ENCODE peak calls at places on chromosomes 5 and 9, in eight cellular contexts. F is brain microvascular endothelial cell, S is uterus, L is kidney epithelial cell, R is astrocyte of the spinal cord, Y is tibial artery, J is MM.1S, X is SK-N-SH. W is an unnamed sample.

GRCh38 chr9:124855944-124856773 is 2.9 kb downstream of the WDR38 start:
- DNase-seq in F (no peak), S (no peak), L (no peak), R (no peak), Y (no peak), J (no peak), X (peak), W (peak)

GRCh38 chr5:53694520-53695022 is 134.1 kb downstream of the NDUFS4 start:
- DNase-seq in F (no peak), S (no peak), L (no peak), R (no peak), Y (no peak), J (no peak), X (no peak), W (no peak)

GRCh38 chr5:177957241-177957640 is 38.8 kb downstream of the PROP1 start:
- DNase-seq in F (no peak), S (no peak), L (no peak), R (no peak), Y (no peak), J (no peak), X (no peak), W (no peak)

GRCh38 chr5:74422671-74423070 is 217.9 kb downstream of the ENC1 start:
- DNase-seq in F (no peak), S (no peak), L (no peak), R (no peak), Y (no peak), J (no peak), X (no peak), W (no peak)

GRCh38 chr9:561430-561829 is 280.1 kb upstream of the DMRT1 start:
- DNase-seq in F (no peak), S (no peak), L (no peak), R (peak), Y (no peak), J (no peak), X (no peak), W (peak)

GRCh38 chr9:25094518-25094917 is 548.8 kb upstream of the IZUMO3 start:
- DNase-seq in F (peak), S (no peak), L (no peak), R (no peak), Y (no peak), J (no peak), X (no peak), W (no peak)

GRCh38 chr5:53991942-53992341 is 318.4 kb downstream of the ARL15 start:
- DNase-seq in F (no peak), S (no peak), L (no peak), R (no peak), Y (no peak), J (no peak), X (no peak), W (no peak)

GRCh38 chr5:32094691-32095090 is 79.4 kb downstream of the GOLPH3 start:
- DNase-seq in F (no peak), S (no peak), L (no peak), R (no peak), Y (no peak), J (no peak), X (no peak), W (no peak)

GRCh38 chr5:96066386-96066719 is 104.7 kb upstream of the ELL2 start:
- DNase-seq in F (no peak), S (no peak), L (no peak), R (no peak), Y (no peak), J (peak), X (no peak), W (peak)

GRCh38 chr5:67575087-67575486 is 378.5 kb upstream of the CD180 start:
- DNase-seq in F (no peak), S (no peak), L (no peak), R (no peak), Y (no peak), J (no peak), X (no peak), W (no peak)

GRCh38 chr5:135551593-135552447 is 16.1 kb upstream of the NEUROG1 start:
- DNase-seq in F (peak), S (peak), L (no peak), R (peak), Y (peak), J (peak), X (peak), W (peak)

GRCh38 chr9:2150338-2150737 is 135.2 kb downstream of the SMARCA2 start:
- DNase-seq in F (no peak), S (no peak), L (no peak), R (no peak), Y (no peak), J (no peak), X (no peak), W (no peak)

GRCh38 chr9:19087601-19088000 is 15.1 kb downstream of the HAUS6 start:
- DNase-seq in F (peak), S (no peak), L (peak), R (peak), Y (no peak), J (no peak), X (no peak), W (peak)

GRCh38 chr9:32292611-32293010 is 91.8 kb upstream of the ACO1 start:
- DNase-seq in F (no peak), S (no peak), L (no peak), R (no peak), Y (no peak), J (no peak), X (no peak), W (no peak)

GRCh38 chr9:95511232-95511951 is 5.4 kb downstream of the PTCH1 start:
- DNase-seq in F (peak), S (peak), L (no peak), R (peak), Y (peak), J (peak), X (no peak), W (peak)

GRCh38 chr5:141729387-141730006 is 47.5 kb upstream of the ARAP3 start:
- DNase-seq in F (no peak), S (no peak), L (no peak), R (no peak), Y (no peak), J (no peak), X (peak), W (no peak)

GRCh38 chr5:23466401-23466886 is 41.0 kb upstream of the PRDM9 start:
- DNase-seq in F (peak), S (no peak), L (peak), R (peak), Y (no peak), J (no peak), X (no peak), W (peak)

GRCh38 chr9:14433841-14434511 is 120.0 kb upstream of the NFIB start:
- DNase-seq in F (peak), S (peak), L (no peak), R (peak), Y (no peak), J (no peak), X (no peak), W (peak)

GRCh38 chr5:113195197-113195715 is 218.7 kb downstream of the DCP2 start:
- DNase-seq in F (no peak), S (no peak), L (no peak), R (no peak), Y (no peak), J (no peak), X (peak), W (no peak)

GRCh38 chr9:28212979-28213378 is 639.7 kb upstream of the C9orf72 start:
- DNase-seq in F (peak), S (no peak), L (peak), R (peak), Y (no peak), J (peak), X (no peak), W (peak)

GRCh38 chr5:1772634-1773033 is 27.0 kb downstream of the MRPL36 start:
- DNase-seq in F (peak), S (no peak), L (no peak), R (peak), Y (no peak), J (no peak), X (peak), W (peak)

GRCh38 chr5:42811591-42812392 is at the start of gene SELENOP:
- DNase-seq in F (no peak), S (peak), L (no peak), R (peak), Y (peak), J (peak), X (no peak), W (peak)

GRCh38 chr5:168064933-168065622 is 226.4 kb upstream of the WWC1 start:
- DNase-seq in F (no peak), S (no peak), L (no peak), R (no peak), Y (no peak), J (no peak), X (no peak), W (no peak)

GRCh38 chr5:17258429-17258828 is 41.0 kb downstream of the BASP1 start:
- DNase-seq in F (peak), S (no peak), L (no peak), R (peak), Y (no peak), J (no peak), X (no peak), W (peak)

GRCh38 chr9:136083558-136084190 is 11.4 kb downstream of the NACC2 start:
- DNase-seq in F (no peak), S (no peak), L (no peak), R (no peak), Y (no peak), J (no peak), X (peak), W (no peak)

GRCh38 chr5:107794731-107795130 is 124.0 kb upstream of the EFNA5 start:
- DNase-seq in F (no peak), S (no peak), L (no peak), R (no peak), Y (no peak), J (no peak), X (no peak), W (peak)

GRCh38 chr5:97363577-97363976 is 180.5 kb upstream of the RIOK2 start:
- DNase-seq in F (no peak), S (no peak), L (no peak), R (no peak), Y (no peak), J (no peak), X (no peak), W (no peak)

GRCh38 chr9:131382850-131383729 is 10.8 kb upstream of the PRRC2B start:
- DNase-seq in F (peak), S (peak), L (peak), R (peak), Y (no peak), J (peak), X (no peak), W (peak)

GRCh38 chr5:169701910-169702451 is 64.9 kb downstream of the DOCK2 start:
- DNase-seq in F (no peak), S (no peak), L (no peak), R (peak), Y (no peak), J (no peak), X (peak), W (peak)

GRCh38 chr9:130368631-130369103 is 76.1 kb upstream of the ASS1 start:
- DNase-seq in F (no peak), S (no peak), L (peak), R (no peak), Y (no peak), J (no peak), X (no peak), W (no peak)

GRCh38 chr9:110160163-110160562 is 47.8 kb downstream of the C9orf152 start:
- DNase-seq in F (peak), S (no peak), L (no peak), R (no peak), Y (no peak), J (no peak), X (no peak), W (no peak)

GRCh38 chr5:141758316-141758965 is 76.4 kb upstream of the ARAP3 start:
- DNase-seq in F (no peak), S (no peak), L (no peak), R (no peak), Y (no peak), J (no peak), X (no peak), W (no peak)

GRCh38 chr5:172979778-172980177 is 3.8 kb upstream of the ATP6V0E1 start:
- DNase-seq in F (peak), S (no peak), L (no peak), R (no peak), Y (no peak), J (no peak), X (no peak), W (peak)

GRCh38 chr5:15799014-15799413 is 299.0 kb downstream of the FBXL7 start:
- DNase-seq in F (no peak), S (no peak), L (no peak), R (no peak), Y (no peak), J (no peak), X (no peak), W (no peak)

GRCh38 chr9:107778666-107779065 is 289.1 kb upstream of the KLF4 start:
- DNase-seq in F (no peak), S (no peak), L (no peak), R (no peak), Y (no peak), J (no peak), X (no peak), W (peak)

GRCh38 chr5:79464695-79465332 is 49.1 kb downstream of the HOMER1 start:
- DNase-seq in F (no peak), S (no peak), L (no peak), R (peak), Y (no peak), J (peak), X (peak), W (peak)

GRCh38 chr5:127697894-127698600 is 5.1 kb upstream of the CCDC192 start:
- DNase-seq in F (peak), S (no peak), L (peak), R (peak), Y (no peak), J (no peak), X (no peak), W (no peak)

GRCh38 chr9:72628191-72628590 is 106.8 kb downstream of the TMC1 start:
- DNase-seq in F (no peak), S (no peak), L (no peak), R (no peak), Y (no peak), J (no peak), X (no peak), W (peak)

DNA sequence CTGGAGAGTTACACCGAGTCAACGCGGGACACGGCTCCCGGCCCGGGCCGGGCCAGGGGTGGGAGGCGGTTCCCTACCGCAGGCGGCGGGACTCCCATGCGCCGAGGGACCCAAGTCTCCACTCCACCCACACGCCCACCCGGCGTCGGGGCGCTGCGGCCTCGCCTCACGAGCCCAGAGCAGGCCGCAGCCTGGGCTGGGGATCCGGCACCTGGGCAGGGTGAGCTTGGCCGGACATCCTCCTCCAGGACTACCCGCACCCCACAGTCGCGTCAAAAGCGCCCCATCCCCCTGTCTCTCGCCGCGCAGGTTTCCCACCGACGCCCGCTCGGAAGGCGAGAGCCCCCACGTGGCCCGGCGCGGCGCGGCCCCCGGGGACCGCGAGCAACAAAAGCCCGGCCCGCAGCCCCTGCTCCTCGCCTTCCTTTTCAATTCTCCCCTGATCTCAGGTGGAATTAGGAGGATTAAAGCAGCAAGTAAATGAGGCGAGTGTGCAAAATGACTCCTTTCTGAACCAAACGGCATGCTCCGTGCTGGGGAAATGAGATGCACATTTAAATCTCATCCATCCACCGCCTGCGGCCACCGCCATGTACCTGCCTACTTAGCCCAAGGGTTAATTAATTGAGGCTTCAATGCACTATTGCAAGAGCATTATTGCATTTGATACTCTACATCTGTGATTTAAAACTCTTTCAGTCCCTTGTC is 196.6 kb upstream of the TBCA start:
- DNase-seq in F (no peak), S (no peak), L (no peak), R (no peak), Y (no peak), J (peak), X (peak), W (peak)
- H3K4me3 ChIP-seq in F (peak), S (peak), L (peak), R (peak), Y (peak), J (no peak), X (peak), W (peak)

GRCh38 chr5:191949-192690 is 825 bp downstream of the LRRC14B start:
- DNase-seq in F (no peak), S (no peak), L (no peak), R (no peak), Y (no peak), J (peak), X (no peak), W (no peak)

GRCh38 chr5:194102-194501 is 2.8 kb downstream of the LRRC14B start:
- DNase-seq in F (no peak), S (no peak), L (no peak), R (no peak), Y (no peak), J (peak), X (no peak), W (no peak)

GRCh38 chr5:192691-192969 is 1.3 kb downstream of the LRRC14B start:
- DNase-seq in F (no peak), S (no peak), L (no peak), R (no peak), Y (no peak), J (peak), X (no peak), W (no peak)

GRCh38 chr5:194603-195209 is 3.4 kb downstream of the LRRC14B start:
- DNase-seq in F (no peak), S (no peak), L (no peak), R (no peak), Y (no peak), J (peak), X (no peak), W (no peak)

GRCh38 chr5:192970-193831 is 1.9 kb downstream of the LRRC14B start:
- DNase-seq in F (no peak), S (no peak), L (no peak), R (no peak), Y (no peak), J (no peak), X (no peak), W (no peak)
- H3K4me3 ChIP-seq in F (no peak), S (no peak), L (no peak), R (no peak), Y (no peak), J (peak), X (no peak), W (no peak)

GRCh38 chr9:117414220-117414905 is 494 bp downstream of the ASTN2 start:
- DNase-seq in F (peak), S (no peak), L (no peak), R (no peak), Y (no peak), J (peak), X (peak), W (peak)
- H3K4me3 ChIP-seq in F (peak), S (peak), L (peak), R (no peak), Y (peak), J (peak), X (peak), W (peak)

GRCh38 chr9:132591751-132592314 is 9.4 kb downstream of the BARHL1 start:
- DNase-seq in F (no peak), S (no peak), L (no peak), R (no peak), Y (no peak), J (no peak), X (no peak), W (no peak)
- H3K4me3 ChIP-seq in F (no peak), S (no peak), L (no peak), R (no peak), Y (no peak), J (no peak), X (no peak), W (no peak)

GRCh38 chr5:91384671-91385430 is 1.7 kb upstream of the ARRDC3 start:
- DNase-seq in F (peak), S (peak), L (peak), R (peak), Y (peak), J (peak), X (peak), W (peak)
- H3K4me3 ChIP-seq in F (peak), S (peak), L (peak), R (peak), Y (no peak), J (peak), X (peak), W (peak)

GRCh38 chr5:6722015-6722414 is 8.8 kb downstream of the TENT4A start:
- DNase-seq in F (no peak), S (no peak), L (no peak), R (peak), Y (peak), J (peak), X (no peak), W (no peak)

GRCh38 chr5:6723122-6723885 is 10.1 kb downstream of the TENT4A start:
- DNase-seq in F (no peak), S (no peak), L (no peak), R (no peak), Y (no peak), J (no peak), X (no peak), W (peak)

GRCh38 chr5:6719896-6720560 is 6.8 kb downstream of the TENT4A start:
- DNase-seq in F (no peak), S (no peak), L (no peak), R (no peak), Y (no peak), J (no peak), X (no peak), W (peak)

GRCh38 chr5:6720561-6720921 is 7.3 kb downstream of the TENT4A start:
- DNase-seq in F (no peak), S (no peak), L (no peak), R (no peak), Y (no peak), J (no peak), X (no peak), W (no peak)

GRCh38 chr5:6721442-6721841 is 8.2 kb downstream of the TENT4A start:
- DNase-seq in F (no peak), S (no peak), L (no peak), R (no peak), Y (peak), J (peak), X (peak), W (no peak)
- H3K4me3 ChIP-seq in F (no peak), S (no peak), L (no peak), R (no peak), Y (peak), J (peak), X (no peak), W (peak)

GRCh38 chr9:132993511-132993939 is 15.0 kb downstream of the GFI1B start:
- DNase-seq in F (no peak), S (no peak), L (no peak), R (no peak), Y (no peak), J (no peak), X (no peak), W (no peak)
- H3K4me3 ChIP-seq in F (no peak), S (no peak), L (no peak), R (no peak), Y (no peak), J (no peak), X (no peak), W (no peak)

W was measured in foreskin fibroblast.